ENCODE peak calls at places on chromosomes 7 and 10, in four cellular contexts. Q is stimulated activated CD8-positive, alpha-beta memory T cell treated with anti-CD3 and anti-CD28 coated beads, Interleukin-4, amount 100 ng/mL, for 24 hours; J is activated CD4-positive, alpha-beta T cell treated with anti-CD3 and anti-CD28 coated beads, Interleukin-2, amount 50 U/mL, for 48 hours; C is RWPE1. V is an unnamed sample.

GRCh38 chr10:71700735-71701368 is 18.7 kb downstream of the C10orf105 start:
- DNase-seq in J (no peak), Q (no peak), C (no peak), V (no peak)

GRCh38 chr7:75737856-75738603 is 711 bp downstream of the HIP1 start:
- DNase-seq in C (no peak), Q (no peak), J (no peak), V (no peak)

GRCh38 chr7:50513166-50513871 is 51.9 kb downstream of the DDC start:
- DNase-seq in J (no peak), C (no peak), Q (no peak), V (no peak)

GRCh38 chr10:12121673-12122072 is 7.8 kb upstream of the SEC61A2 start:
- DNase-seq in Q (no peak), C (no peak), J (no peak), V (no peak)

GRCh38 chr7:78448915-78449314 is 650.3 kb downstream of the PHTF2 start:
- DNase-seq in C (no peak), Q (no peak), J (no peak), V (no peak)

GRCh38 chr10:28179490-28180099 is 123.3 kb downstream of the MPP7 start:
- DNase-seq in J (no peak), Q (no peak), C (peak), V (peak)

GRCh38 chr10:91590904-91591791 is 41.7 kb downstream of the PPP1R3C start:
- DNase-seq in J (no peak), Q (no peak), C (no peak), V (no peak)

GRCh38 chr10:114478281-114478680 is 74.0 kb upstream of the AFAP1L2 start:
- DNase-seq in J (no peak), C (no peak), Q (no peak), V (no peak)

GRCh38 chr10:44724415-44725174 is 186.5 kb upstream of the TMEM72 start:
- DNase-seq in C (no peak), Q (no peak), J (no peak), V (no peak)

GRCh38 chr10:28663576-28664368 is 13.5 kb upstream of the BAMBI start:
- DNase-seq in J (peak), C (peak), Q (peak), V (peak)

V was measured in fibroblast of the conjunctiva.